ENCODE peak calls at places on chromosomes 11 and 22, in seven cellular contexts. E is Peyer's patch, K is IMR-90, L is tibial artery, D is Panc1, A is A549, C is uterus. G is an unnamed sample.
A peak's percentile ranks its signal among the peaks of the same experiment; 100 is the strongest.

GRCh38 chr11:110711776-110712642 is at the start of gene ARHGAP20:
- DNase-seq in E (peak; percentile 73), K (peak; percentile 71), L (peak; percentile 69), D (no peak), A (peak; percentile 15), C (peak; percentile 67), G (peak; percentile 78)

GRCh38 chr11:129698212-129698611 is 117.4 kb upstream of the TMEM45B start:
- DNase-seq in E (no peak), K (no peak), L (no peak), D (no peak), A (no peak), C (no peak), G (no peak)

GRCh38 chr11:95084509-95084908 is 5.1 kb upstream of the ENDOD1 start:
- DNase-seq in E (no peak), K (peak; percentile 55), L (no peak), D (no peak), A (no peak), C (no peak), G (no peak)

GRCh38 chr11:103601230-103601846 is 435.1 kb upstream of the DDI1 start:
- DNase-seq in E (no peak), K (peak; percentile 74), L (no peak), D (peak; percentile 24), A (peak; percentile 41), C (no peak), G (peak; percentile 66)

GRCh38 chr22:39717099-39717498 is 146.5 kb downstream of the CACNA1I start:
- DNase-seq in E (peak; percentile 3), K (no peak), L (no peak), D (no peak), A (no peak), C (no peak), G (no peak)

GRCh38 chr11:8604078-8604723 is 10.2 kb upstream of the STK33 start:
- DNase-seq in E (peak; percentile 74), K (peak; percentile 100), L (peak; percentile 46), D (peak; percentile 99), A (peak; percentile 64), C (peak; percentile 74), G (peak; percentile 58)

GRCh38 chr11:69463181-69463891 is 18.1 kb upstream of the LINC01488 start:
- DNase-seq in E (no peak), K (peak; percentile 80), L (no peak), D (no peak), A (no peak), C (no peak), G (no peak)

GRCh38 chr22:40533712-40534378 is 102.7 kb downstream of the MRTFA start:
- DNase-seq in E (no peak), K (peak; percentile 74), L (no peak), D (no peak), A (peak; percentile 47), C (no peak), G (no peak)

GRCh38 chr11:92972248-92972647 is 2.8 kb downstream of the MTNR1B start:
- DNase-seq in E (no peak), K (no peak), L (no peak), D (no peak), A (no peak), C (no peak), G (no peak)

GRCh38 chr11:62879554-62879953 is 1.1 kb upstream of the SLC3A2 start:
- DNase-seq in E (no peak), K (no peak), L (peak; percentile 70), D (no peak), A (no peak), C (peak; percentile 51), G (no peak)

GRCh38 chr11:72721276-72721675 is 30.9 kb downstream of the ARAP1 start:
- DNase-seq in E (no peak), K (no peak), L (no peak), D (no peak), A (no peak), C (no peak), G (no peak)

GRCh38 chr11:134014502-134014901 is 54.4 kb upstream of the JAM3 start:
- DNase-seq in E (no peak), K (no peak), L (no peak), D (no peak), A (no peak), C (no peak), G (peak; percentile 82)

GRCh38 chr11:116720895-116721294 is 51.9 kb downstream of the BUD13 start:
- DNase-seq in E (no peak), K (no peak), L (no peak), D (no peak), A (no peak), C (no peak), G (no peak)

GRCh38 chr22:17086301-17086700 is 1.5 kb downstream of the IL17RA start:
- DNase-seq in E (no peak), K (no peak), L (no peak), D (no peak), A (no peak), C (no peak), G (no peak)

GRCh38 chr11:118605116-118605867 is 2.1 kb upstream of the PHLDB1 start:
- DNase-seq in E (no peak), K (peak; percentile 94), L (peak; percentile 88), D (no peak), A (no peak), C (peak; percentile 94), G (no peak)

GRCh38 chr11:83046626-83047172 is 25.0 kb downstream of the RAB30 start:
- DNase-seq in E (no peak), K (peak; percentile 37), L (no peak), D (no peak), A (no peak), C (no peak), G (no peak)

GRCh38 chr22:37208401-37209139 is 3.7 kb downstream of the SSTR3 start:
- DNase-seq in E (no peak), K (no peak), L (no peak), D (no peak), A (no peak), C (no peak), G (peak; percentile 43)

GRCh38 chr11:2290351-2290841 is 11.3 kb downstream of the C11orf21 start:
- DNase-seq in E (peak; percentile 31), K (no peak), L (no peak), D (no peak), A (no peak), C (no peak), G (peak; percentile 4)

GRCh38 chr22:37416806-37417205 is 10.5 kb downstream of the ELFN2 start:
- DNase-seq in E (peak; percentile 49), K (no peak), L (no peak), D (no peak), A (no peak), C (no peak), G (no peak)

GRCh38 chr22:49555526-49555925 is 272.1 kb downstream of the BRD1 start:
- DNase-seq in E (peak; percentile 37), K (no peak), L (peak; percentile 10), D (no peak), A (no peak), C (no peak), G (no peak)

GRCh38 chr11:134391656-134392055 is 20.4 kb downstream of the B3GAT1 start:
- DNase-seq in E (no peak), K (no peak), L (no peak), D (no peak), A (no peak), C (no peak), G (no peak)

GRCh38 chr11:73126804-73127480 is 15.2 kb downstream of the FCHSD2 start:
- DNase-seq in E (no peak), K (no peak), L (no peak), D (no peak), A (no peak), C (no peak), G (no peak)

DNA sequence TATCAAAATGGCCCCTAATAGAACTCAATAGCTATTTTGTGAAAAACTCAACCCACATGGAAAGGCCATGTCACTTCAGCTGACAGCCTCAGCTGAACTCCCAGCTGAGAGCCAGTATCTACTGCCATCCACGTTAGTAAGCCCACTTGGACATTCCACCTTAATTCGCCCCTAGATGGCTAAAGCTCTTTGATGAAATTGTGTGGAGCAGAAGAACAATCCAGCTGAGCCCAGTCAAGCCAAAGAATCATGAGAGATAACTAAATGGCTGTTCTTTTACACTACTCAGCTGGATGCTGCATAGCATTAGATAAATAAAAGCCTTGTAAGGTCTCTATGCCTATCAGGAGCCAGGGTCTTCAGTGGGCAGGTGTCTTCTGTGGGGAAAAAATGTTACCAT is 396.8 kb downstream of the AASDHPPT start:
- DNase-seq in E (no peak), K (no peak), L (no peak), D (no peak), A (no peak), C (no peak), G (no peak)
- H3K9me3 ChIP-seq in E (no peaks in the 10 kb centered on the region), K (peaks cover 4% of the 10 kb centered on the region), L (no peaks in the 10 kb centered on the region), D (peaks cover 10% of the 10 kb centered on the region), A (no peaks in the 10 kb centered on the region), C (no peaks in the 10 kb centered on the region), G (peaks cover 3% of the 10 kb centered on the region)

DNA sequence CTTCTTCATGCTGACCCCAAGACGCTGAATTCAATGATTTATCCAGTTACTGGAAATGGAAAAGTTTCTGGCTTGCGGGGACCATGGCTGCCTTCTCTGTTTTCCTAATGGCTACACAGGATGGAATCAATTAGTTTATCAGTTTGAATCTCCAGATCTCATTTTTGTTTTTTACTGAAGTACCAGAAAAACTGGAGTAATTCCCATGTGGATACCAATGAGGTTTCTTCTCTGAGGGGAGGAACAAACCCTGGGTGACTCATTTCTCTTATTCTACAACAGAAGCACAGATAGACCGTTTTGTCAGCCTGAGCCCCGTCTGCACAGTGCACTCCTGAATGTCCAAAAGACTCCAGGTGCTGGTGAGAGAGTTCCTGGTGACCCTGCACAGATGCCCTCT is 3.4 kb downstream of the ZNF195 start:
- DNase-seq in E (no peak), K (no peak), L (no peak), D (no peak), A (no peak), C (no peak), G (no peak)
- H3K4me3 ChIP-seq in E (no peak overlapping the region), K (no peak overlapping the region), L (no peak overlapping the region), D (no peak overlapping the region), A (no peak overlapping the region), C (no peak overlapping the region), G (no peak overlapping the region)

GRCh38 chr11:77287615-77288273 is 13.7 kb downstream of the GDPD4 start:
- DNase-seq in E (no peak), K (peak; percentile 97), L (no peak), D (peak; percentile 71), A (no peak), C (no peak), G (no peak)
- H3K27ac ChIP-seq in E (no peak overlapping the region), K (peak overlapping the region; percentile 38), L (no peak overlapping the region), D (no peak overlapping the region), A (no peak overlapping the region), C (no peak overlapping the region), G (no peak overlapping the region)

DNA sequence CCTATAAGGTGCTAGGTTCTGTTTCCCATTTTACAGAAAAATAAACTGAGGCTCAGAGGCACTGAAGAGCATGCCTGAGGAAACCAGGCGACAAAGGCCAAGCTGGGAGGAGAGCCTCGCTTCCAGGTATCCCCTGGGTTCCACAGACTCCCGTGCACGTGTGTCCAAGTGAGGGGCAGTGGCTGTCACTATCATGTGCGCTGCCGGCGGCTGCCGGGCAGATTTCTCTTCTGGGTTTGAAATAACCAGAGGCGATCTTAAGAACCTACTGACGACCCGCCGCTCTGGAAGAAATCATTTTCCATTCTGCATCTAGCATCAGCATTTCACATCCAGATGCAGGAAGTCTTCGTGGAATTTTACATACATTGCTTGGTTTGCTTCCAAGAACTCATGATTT is 28.5 kb downstream of the ARHGAP8 start:
- DNase-seq in E (peak; percentile 34), K (no peak), L (no peak), D (no peak), A (no peak), C (no peak), G (no peak)
- H3K9me3 ChIP-seq in E (no peaks in the 10 kb centered on the region), K (no peaks in the 10 kb centered on the region), L (no peaks in the 10 kb centered on the region), D (no peaks in the 10 kb centered on the region), A (no peaks in the 10 kb centered on the region), C (no peaks in the 10 kb centered on the region), G (no peaks in the 10 kb centered on the region)